ENCODE peak calls at places on chromosome 18, in four cellular contexts. One of them, this sample, is unnamed.
A peak's percentile ranks its signal among the peaks of the same experiment; 100 is the strongest.

GRCh38 chr18:75592527-75592926 is 165.0 kb upstream of the SMIM21 start:
- DNase-seq in fibroblast of lung: peak; percentile 9
- DNase-seq in sigmoid colon: no peak
- DNase-seq in GM06990: no peak
- DNase-seq in this sample: peak; percentile 8

GRCh38 chr18:78876868-78877267 is 102.8 kb upstream of the SALL3 start:
- DNase-seq in fibroblast of lung: no peak
- DNase-seq in sigmoid colon: no peak
- DNase-seq in GM06990: no peak
- DNase-seq in this sample: no peak

GRCh38 chr18:13471971-13472628 is 253.5 kb downstream of the LDLRAD4 start:
- DNase-seq in fibroblast of lung: no peak
- DNase-seq in sigmoid colon: no peak
- DNase-seq in GM06990: no peak
- DNase-seq in this sample: no peak

GRCh38 chr18:46718501-46719341 is 38.1 kb downstream of the ST8SIA5 start:
- DNase-seq in fibroblast of lung: peak; percentile 68
- DNase-seq in sigmoid colon: no peak
- DNase-seq in GM06990: no peak
- DNase-seq in this sample: peak; percentile 5

GRCh38 chr18:21242141-21243040 is at the start of gene GREB1L:
- DNase-seq in fibroblast of lung: peak; percentile 21
- DNase-seq in sigmoid colon: no peak
- DNase-seq in GM06990: peak; percentile 14
- DNase-seq in this sample: peak; percentile 29

GRCh38 chr18:13809521-13810252 is 14.3 kb upstream of the MC5R start:
- DNase-seq in fibroblast of lung: no peak
- DNase-seq in sigmoid colon: no peak
- DNase-seq in GM06990: no peak
- DNase-seq in this sample: no peak

GRCh38 chr18:46756559-46757201 is at the start of gene ST8SIA5:
- DNase-seq in fibroblast of lung: no peak
- DNase-seq in sigmoid colon: no peak
- DNase-seq in GM06990: peak; percentile 61
- DNase-seq in this sample: no peak

GRCh38 chr18:25921677-25922421 is 168.6 kb downstream of the SS18 start:
- DNase-seq in fibroblast of lung: peak; percentile 7
- DNase-seq in sigmoid colon: no peak
- DNase-seq in GM06990: peak; percentile 14
- DNase-seq in this sample: peak; percentile 44

GRCh38 chr18:57446322-57446721 is 11.1 kb downstream of the ONECUT2 start:
- DNase-seq in fibroblast of lung: no peak
- DNase-seq in sigmoid colon: no peak
- DNase-seq in GM06990: no peak
- DNase-seq in this sample: peak; percentile 44

GRCh38 chr18:457120-457519 is 43.4 kb downstream of the COLEC12 start:
- DNase-seq in fibroblast of lung: peak; percentile 83
- DNase-seq in sigmoid colon: peak; percentile 82
- DNase-seq in GM06990: no peak
- DNase-seq in this sample: peak; percentile 92

GRCh38 chr18:30889582-30890301 is 152.8 kb downstream of the DSC3 start:
- DNase-seq in fibroblast of lung: peak; percentile 0
- DNase-seq in sigmoid colon: no peak
- DNase-seq in GM06990: no peak
- DNase-seq in this sample: peak; percentile 10

GRCh38 chr18:79680100-79680879 is 687 bp downstream of the CTDP1 start:
- DNase-seq in fibroblast of lung: peak; percentile 45
- DNase-seq in sigmoid colon: no peak
- DNase-seq in GM06990: no peak
- DNase-seq in this sample: peak; percentile 66

GRCh38 chr18:44325903-44326650 is 354.6 kb upstream of the SETBP1 start:
- DNase-seq in fibroblast of lung: peak; percentile 86
- DNase-seq in sigmoid colon: no peak
- DNase-seq in GM06990: no peak
- DNase-seq in this sample: peak; percentile 91

GRCh38 chr18:67081866-67082265 is 434.7 kb downstream of the DSEL start:
- DNase-seq in fibroblast of lung: no peak
- DNase-seq in sigmoid colon: no peak
- DNase-seq in GM06990: no peak
- DNase-seq in this sample: no peak

DNA sequence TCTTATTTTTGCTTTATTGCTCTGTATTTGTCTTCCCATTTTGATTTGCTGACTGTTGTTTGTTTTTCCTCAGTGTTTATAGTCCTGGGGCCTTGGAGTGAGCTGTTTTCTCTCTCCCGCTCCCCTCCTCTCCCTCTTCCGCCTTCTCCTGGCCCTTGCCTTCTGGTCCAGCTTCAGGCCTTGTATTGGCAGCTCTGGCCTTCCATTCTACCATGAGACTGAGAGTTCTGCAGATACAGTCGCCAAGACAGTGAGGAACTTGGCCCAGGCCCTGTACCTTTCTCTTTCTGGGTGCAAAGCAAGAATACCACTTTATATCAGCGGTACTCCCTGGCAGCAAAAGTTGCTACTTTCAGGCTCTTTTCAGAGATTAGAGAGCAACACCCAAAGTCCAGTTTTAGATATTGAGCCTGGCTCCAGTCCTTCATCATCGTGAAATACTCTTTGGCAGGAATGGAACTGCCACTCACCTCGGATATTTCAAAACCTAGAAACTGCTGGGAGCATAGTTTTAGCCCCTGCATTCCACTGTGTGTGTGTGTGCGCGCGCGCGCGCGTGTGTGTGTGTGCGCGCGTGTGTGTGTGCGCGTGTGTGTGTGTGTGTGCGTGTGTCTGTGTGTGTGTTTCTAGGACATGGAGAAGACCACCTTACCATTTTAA is 17.1 kb upstream of the L3MBTL4 start:
- DNase-seq in fibroblast of lung: no peak
- DNase-seq in sigmoid colon: no peak
- DNase-seq in GM06990: no peak
- DNase-seq in this sample: no peak
- H3K4me3 ChIP-seq in fibroblast of lung: no peak overlapping the region
- H3K4me3 ChIP-seq in sigmoid colon: no peak overlapping the region
- H3K4me3 ChIP-seq in GM06990: no peak overlapping the region
- H3K4me3 ChIP-seq in this sample: no peak overlapping the region

GRCh38 chr18:23105030-23105429 is 30.3 kb upstream of the CABLES1 start:
- DNase-seq in fibroblast of lung: no peak
- DNase-seq in sigmoid colon: no peak
- DNase-seq in GM06990: no peak
- DNase-seq in this sample: no peak

GRCh38 chr18:23106575-23106974 is 28.7 kb upstream of the CABLES1 start:
- DNase-seq in fibroblast of lung: peak; percentile 90
- DNase-seq in sigmoid colon: no peak
- DNase-seq in GM06990: no peak
- DNase-seq in this sample: peak; percentile 87

GRCh38 chr18:23102498-23103260 is 32.6 kb upstream of the CABLES1 start:
- DNase-seq in fibroblast of lung: no peak
- DNase-seq in sigmoid colon: no peak
- DNase-seq in GM06990: no peak
- DNase-seq in this sample: no peak

GRCh38 chr18:23105581-23106219 is 29.6 kb upstream of the CABLES1 start:
- DNase-seq in fibroblast of lung: no peak
- DNase-seq in sigmoid colon: no peak
- DNase-seq in GM06990: no peak
- DNase-seq in this sample: no peak

GRCh38 chr18:23103449-23103848 is 31.8 kb upstream of the CABLES1 start:
- DNase-seq in fibroblast of lung: no peak
- DNase-seq in sigmoid colon: no peak
- DNase-seq in GM06990: no peak
- DNase-seq in this sample: no peak
- TF ChIP-seq CTCF in fibroblast of lung: no peak
- TF ChIP-seq CTCF in sigmoid colon: no peak
- TF ChIP-seq CTCF in GM06990: no peak
- TF ChIP-seq CTCF in this sample: no peak

GRCh38 chr18:58897994-58898393 is 33.3 kb downstream of the ZNF532 start:
- DNase-seq in fibroblast of lung: no peak
- DNase-seq in sigmoid colon: no peak
- DNase-seq in GM06990: no peak
- DNase-seq in this sample: no peak

GRCh38 chr18:58898427-58898826 is 33.8 kb downstream of the ZNF532 start:
- DNase-seq in fibroblast of lung: no peak
- DNase-seq in sigmoid colon: no peak
- DNase-seq in GM06990: no peak
- DNase-seq in this sample: no peak

GRCh38 chr18:58896268-58896667 is 31.6 kb downstream of the ZNF532 start:
- DNase-seq in fibroblast of lung: no peak
- DNase-seq in sigmoid colon: no peak
- DNase-seq in GM06990: peak; percentile 37
- DNase-seq in this sample: no peak

GRCh38 chr18:58895385-58895784 is 30.7 kb downstream of the ZNF532 start:
- DNase-seq in fibroblast of lung: no peak
- DNase-seq in sigmoid colon: no peak
- DNase-seq in GM06990: no peak
- DNase-seq in this sample: no peak

DNA sequence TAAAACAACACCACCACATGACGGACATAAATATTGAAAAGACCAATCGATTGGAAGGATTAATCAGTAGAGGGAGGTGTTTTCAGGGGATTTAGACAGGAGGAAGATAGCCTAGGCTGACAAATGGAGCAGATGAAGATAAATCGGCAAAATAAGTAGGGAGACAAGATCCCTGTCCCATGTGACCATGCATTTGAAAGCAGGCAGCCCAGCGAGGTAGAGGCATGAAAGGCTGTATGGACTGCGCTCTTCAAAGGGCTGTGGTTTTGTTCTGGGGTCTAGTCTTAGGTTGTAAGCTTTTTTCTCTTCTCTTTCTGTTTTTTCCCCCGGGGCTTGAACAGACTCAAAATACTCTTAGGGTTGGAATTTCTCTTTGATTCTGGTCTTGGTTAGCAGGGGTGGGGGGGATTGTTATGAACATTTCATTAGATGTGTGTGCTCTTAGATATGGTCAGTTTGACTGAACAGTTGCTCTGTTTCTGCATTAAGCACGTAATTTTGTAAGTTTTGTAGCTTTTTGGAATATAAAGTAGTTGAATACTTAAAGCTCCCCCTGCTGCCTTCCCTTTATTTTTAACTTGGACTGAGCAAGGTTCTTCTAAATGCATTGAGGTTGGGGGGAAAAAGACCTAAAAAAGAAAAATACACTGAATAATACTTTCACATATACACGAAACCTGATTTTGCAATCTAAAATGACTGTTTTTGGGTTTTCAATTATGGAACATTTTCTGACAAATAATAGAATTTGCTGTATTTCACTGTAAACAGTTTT is 32.2 kb downstream of the ZNF532 start:
- DNase-seq in fibroblast of lung: no peak
- DNase-seq in sigmoid colon: no peak
- DNase-seq in GM06990: no peak
- DNase-seq in this sample: no peak
- H3K4me3 ChIP-seq in fibroblast of lung: no peak overlapping the region
- H3K4me3 ChIP-seq in sigmoid colon: no peak overlapping the region
- H3K4me3 ChIP-seq in GM06990: no peak overlapping the region
- H3K4me3 ChIP-seq in this sample: no peak overlapping the region

DNA sequence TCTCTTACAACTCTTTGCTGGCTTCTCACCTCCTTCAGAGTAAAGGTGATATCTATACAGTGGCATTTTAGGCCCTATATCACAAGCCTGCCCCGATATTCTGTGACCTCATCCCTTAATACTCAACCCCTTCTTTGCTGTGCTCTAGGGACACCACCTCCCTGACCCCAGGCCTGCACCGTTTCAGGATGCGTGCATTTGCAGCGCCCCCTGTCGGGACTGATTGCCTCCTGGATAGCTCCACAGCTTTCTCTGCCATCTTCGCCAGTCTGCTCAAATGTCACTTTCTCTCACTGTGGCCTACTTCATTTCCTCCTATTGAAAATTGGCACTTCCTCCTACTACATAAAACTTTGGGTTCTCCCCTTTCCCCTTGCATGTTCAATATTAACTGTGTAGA is 289.6 kb downstream of the SOCS6 start:
- DNase-seq in fibroblast of lung: no peak
- DNase-seq in sigmoid colon: no peak
- DNase-seq in GM06990: no peak
- DNase-seq in this sample: no peak
- TF ChIP-seq CTCF in fibroblast of lung: no peak
- TF ChIP-seq CTCF in sigmoid colon: no peak
- TF ChIP-seq CTCF in GM06990: peak; percentile 29
- TF ChIP-seq CTCF in this sample: peak; percentile 8

DNA sequence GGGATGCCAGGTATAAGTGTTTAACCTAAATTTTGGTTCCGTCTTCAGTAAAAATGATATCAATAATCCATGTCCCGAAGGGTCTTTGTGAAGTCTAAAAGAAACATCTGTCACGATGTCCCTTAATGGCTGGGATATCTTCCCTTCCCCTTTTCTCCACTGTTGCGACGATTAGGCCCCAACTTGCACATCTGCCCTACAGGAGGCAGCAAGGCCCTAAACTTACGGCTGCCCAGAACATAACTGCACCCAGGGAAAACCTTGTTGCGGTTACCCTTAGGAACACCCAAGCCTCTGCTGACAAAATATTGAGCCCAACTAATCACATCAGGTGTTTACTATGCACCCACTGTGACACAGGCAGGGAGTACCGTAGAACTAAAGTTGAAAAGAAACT is 1.2 kb upstream of the SMAD2 start:
- DNase-seq in fibroblast of lung: peak; percentile 34
- DNase-seq in sigmoid colon: no peak
- DNase-seq in GM06990: no peak
- DNase-seq in this sample: peak; percentile 42
- H3K4me3 ChIP-seq in fibroblast of lung: peak overlapping the region; percentile 67
- H3K4me3 ChIP-seq in sigmoid colon: peak overlapping the region; percentile 74
- H3K4me3 ChIP-seq in GM06990: peak overlapping the region; percentile 77
- H3K4me3 ChIP-seq in this sample: peak overlapping the region; percentile 84

GRCh38 chr18:24138884-24139616 is at the start of gene CABYR:
- DNase-seq in fibroblast of lung: peak; percentile 85
- DNase-seq in sigmoid colon: peak; percentile 87
- DNase-seq in GM06990: peak; percentile 80
- DNase-seq in this sample: peak; percentile 87
- TF ChIP-seq CTCF in fibroblast of lung: no peak
- TF ChIP-seq CTCF in sigmoid colon: no peak
- TF ChIP-seq CTCF in GM06990: no peak
- TF ChIP-seq CTCF in this sample: no peak

GRCh38 chr18:55663891-55664290 is 75.9 kb upstream of the TCF4 start:
- DNase-seq in fibroblast of lung: no peak
- DNase-seq in sigmoid colon: no peak
- DNase-seq in GM06990: no peak
- DNase-seq in this sample: no peak

DNA sequence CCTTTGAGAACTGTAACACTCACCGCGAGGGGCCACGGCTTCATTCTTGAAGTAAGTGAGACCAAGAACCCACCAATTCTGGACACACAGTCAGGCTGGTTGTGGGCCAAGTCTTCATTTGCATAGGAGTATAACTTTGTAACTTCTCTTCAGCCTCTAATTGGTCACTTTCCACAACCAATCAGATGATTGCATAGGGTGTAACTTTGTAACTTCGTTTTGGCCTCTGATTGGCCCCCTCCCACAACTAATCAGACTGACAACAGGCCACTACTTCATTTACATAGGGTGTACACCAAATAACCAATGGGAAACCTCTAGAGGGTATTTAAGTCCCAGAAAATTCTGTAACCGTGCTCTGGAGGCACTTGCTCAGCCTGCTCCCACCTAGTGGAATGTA is 77.5 kb upstream of the TCF4 start:
- DNase-seq in fibroblast of lung: no peak
- DNase-seq in sigmoid colon: no peak
- DNase-seq in GM06990: no peak
- DNase-seq in this sample: no peak
- H3K4me3 ChIP-seq in fibroblast of lung: no peak overlapping the region
- H3K4me3 ChIP-seq in sigmoid colon: no peak overlapping the region
- H3K4me3 ChIP-seq in GM06990: no peak overlapping the region
- H3K4me3 ChIP-seq in this sample: no peak overlapping the region

This sample was measured in choroid plexus epithelial cell.